ENCODE peak calls at places on chromosomes 11 and 22, in six cellular contexts. One of them, this sample, is unnamed.

GRCh38 chr22:25068701-25069100 is 116.2 kb downstream of the KIAA1671 start:
- DNase-seq in upper lobe of right lung: no peak
- DNase-seq in nucleus accumbens: no peak
- DNase-seq in coronary artery: no peak
- DNase-seq in RWPE1: no peak
- DNase-seq in EH: no peak
- DNase-seq in this sample: no peak

GRCh38 chr22:50206599-50206998 is 5.8 kb downstream of the SELENOO start:
- DNase-seq in upper lobe of right lung: peak
- DNase-seq in nucleus accumbens: no peak
- DNase-seq in coronary artery: no peak
- DNase-seq in RWPE1: no peak
- DNase-seq in EH: peak
- DNase-seq in this sample: no peak

GRCh38 chr11:62732830-62733229 is 4.5 kb downstream of the TTC9C start:
- DNase-seq in upper lobe of right lung: no peak
- DNase-seq in nucleus accumbens: no peak
- DNase-seq in coronary artery: no peak
- DNase-seq in RWPE1: no peak
- DNase-seq in EH: peak
- DNase-seq in this sample: no peak

GRCh38 chr22:44309137-44309536 is 3.6 kb downstream of the SHISAL1 start:
- DNase-seq in upper lobe of right lung: no peak
- DNase-seq in nucleus accumbens: no peak
- DNase-seq in coronary artery: no peak
- DNase-seq in RWPE1: peak
- DNase-seq in EH: peak
- DNase-seq in this sample: peak

GRCh38 chr11:13105237-13105844 is 96.2 kb downstream of the RASSF10 start:
- DNase-seq in upper lobe of right lung: no peak
- DNase-seq in nucleus accumbens: no peak
- DNase-seq in coronary artery: no peak
- DNase-seq in RWPE1: no peak
- DNase-seq in EH: no peak
- DNase-seq in this sample: no peak

GRCh38 chr11:128482512-128483191 is 104.7 kb downstream of the ETS1 start:
- DNase-seq in upper lobe of right lung: no peak
- DNase-seq in nucleus accumbens: no peak
- DNase-seq in coronary artery: no peak
- DNase-seq in RWPE1: no peak
- DNase-seq in EH: peak
- DNase-seq in this sample: no peak

GRCh38 chr11:96694338-96694737 is 304.5 kb downstream of the JRKL start:
- DNase-seq in upper lobe of right lung: no peak
- DNase-seq in nucleus accumbens: no peak
- DNase-seq in coronary artery: no peak
- DNase-seq in RWPE1: no peak
- DNase-seq in EH: no peak
- DNase-seq in this sample: no peak

GRCh38 chr11:134379241-134379640 is 32.8 kb downstream of the B3GAT1 start:
- DNase-seq in upper lobe of right lung: no peak
- DNase-seq in nucleus accumbens: no peak
- DNase-seq in coronary artery: no peak
- DNase-seq in RWPE1: no peak
- DNase-seq in EH: no peak
- DNase-seq in this sample: no peak

GRCh38 chr11:10355257-10355661 is 50.4 kb downstream of the ADM start:
- DNase-seq in upper lobe of right lung: no peak
- DNase-seq in nucleus accumbens: no peak
- DNase-seq in coronary artery: no peak
- DNase-seq in RWPE1: no peak
- DNase-seq in EH: peak
- DNase-seq in this sample: no peak